ENCODE peak calls at places on chromosomes 1 and 21, in eight cellular contexts. N is heart left ventricle; G is foreskin keratinocyte; R is hippocampal formation; E is stimulated activated CD8-positive, alpha-beta memory T cell treated with anti-CD3 and anti-CD28 coated beads, Interleukin-4, amount 100 ng/mL, for 4 hours; A is activated T-cell treated with anti-CD3 and anti-CD28 coated beads for 1 hour; Z is HTR-8/SVneo; I is iris pigment epithelial cell. Q is an unnamed sample.

GRCh38 chr1:8690253-8690525 is 127.3 kb downstream of the RERE start:
- DNase-seq in N (no peak), G (no peak), R (no peak), E (no peak), A (no peak), Z (no peak), I (no peak), Q (no peak)

GRCh38 chr1:22816803-22817202 is 106.2 kb downstream of the EPHB2 start:
- DNase-seq in N (no peak), G (no peak), R (no peak), E (no peak), A (no peak), Z (no peak), I (no peak), Q (no peak)

GRCh38 chr1:159935305-159935704 is 10.0 kb upstream of the TAGLN2 start:
- DNase-seq in N (no peak), G (no peak), R (no peak), E (no peak), A (no peak), Z (no peak), I (no peak), Q (no peak)

GRCh38 chr21:42829954-42830353 is 49.4 kb downstream of the WDR4 start:
- DNase-seq in N (no peak), G (no peak), R (no peak), E (no peak), A (no peak), Z (no peak), I (no peak), Q (no peak)

GRCh38 chr1:7175507-7175906 is 390.3 kb downstream of the CAMTA1 start:
- DNase-seq in N (no peak), G (no peak), R (no peak), E (no peak), A (no peak), Z (no peak), I (no peak), Q (no peak)

GRCh38 chr1:188949701-188950100 is 1528.0 kb downstream of the BRINP3 start:
- DNase-seq in N (no peak), G (no peak), R (no peak), E (no peak), A (no peak), Z (no peak), I (peak), Q (peak)

GRCh38 chr1:33119050-33119449 is 38.1 kb downstream of the AZIN2 start:
- DNase-seq in N (no peak), G (no peak), R (no peak), E (no peak), A (no peak), Z (no peak), I (no peak), Q (no peak)

GRCh38 chr21:37455504-37455911 is 88.9 kb downstream of the DYRK1A start:
- DNase-seq in N (no peak), G (no peak), R (no peak), E (no peak), A (no peak), Z (no peak), I (peak), Q (no peak)

GRCh38 chr1:167081594-167081993 is 8.6 kb downstream of the GPA33 start:
- DNase-seq in N (no peak), G (no peak), R (no peak), E (no peak), A (no peak), Z (no peak), I (no peak), Q (no peak)

GRCh38 chr1:231264642-231265041 is 23.6 kb downstream of the GNPAT start:
- DNase-seq in N (no peak), G (no peak), R (no peak), E (no peak), A (no peak), Z (no peak), I (no peak), Q (no peak)

GRCh38 chr1:85940621-85941306 is 215.8 kb downstream of the COL24A1 start:
- DNase-seq in N (no peak), G (no peak), R (no peak), E (no peak), A (no peak), Z (no peak), I (peak), Q (peak)

GRCh38 chr1:180213401-180214177 is 16.5 kb upstream of the LHX4 start:
- DNase-seq in N (no peak), G (no peak), R (peak), E (no peak), A (no peak), Z (no peak), I (no peak), Q (no peak)

GRCh38 chr1:176119549-176119948 is 87.5 kb downstream of the COP1 start:
- DNase-seq in N (no peak), G (no peak), R (no peak), E (no peak), A (no peak), Z (peak), I (peak), Q (peak)

GRCh38 chr21:39153842-39154241 is 29.4 kb downstream of the PSMG1 start:
- DNase-seq in N (no peak), G (no peak), R (no peak), E (no peak), A (no peak), Z (no peak), I (no peak), Q (no peak)

GRCh38 chr1:221644663-221645258 is 97.1 kb downstream of the DUSP10 start:
- DNase-seq in N (no peak), G (no peak), R (no peak), E (no peak), A (no peak), Z (no peak), I (no peak), Q (no peak)

GRCh38 chr1:51792864-51793263 is 85.7 kb downstream of the NRDC start:
- DNase-seq in N (no peak), G (peak), R (no peak), E (no peak), A (no peak), Z (no peak), I (peak), Q (peak)

GRCh38 chr1:36350659-36351171 is 27.3 kb upstream of the EVA1B start:
- DNase-seq in N (peak), G (peak), R (no peak), E (no peak), A (peak), Z (peak), I (peak), Q (peak)

GRCh38 chr1:64514197-64514765 is 44.4 kb downstream of the CACHD1 start:
- DNase-seq in N (no peak), G (no peak), R (no peak), E (no peak), A (no peak), Z (peak), I (peak), Q (peak)

Q was measured in adipocyte.